ENCODE peak calls at places on chromosomes 12 and 14, in seven cellular contexts. Z is astrocyte; I is sciatic nerve; L is activated T-helper 1 cell treated with Interleukin-2 at 50 U/mL for 16 hours; P is OCI-LY7; W is activated CD4-positive, alpha-beta T cell treated with anti-CD3 and anti-CD28 coated beads, Interleukin-2, amount 10 ng/mL, durations not matched to agents 7 days and 5 days; D is prostate gland. O is an unnamed sample.

GRCh38 chr14:54722791-54723432 is 156.0 kb downstream of the SAMD4A start:
- DNase-seq in Z (peak), I (no peak), L (no peak), P (peak), W (peak), D (no peak), O (no peak)

GRCh38 chr12:103786201-103786600 is 54.8 kb downstream of the NT5DC3 start:
- DNase-seq in Z (no peak), I (no peak), L (no peak), P (no peak), W (no peak), D (no peak), O (no peak)

GRCh38 chr12:65795453-65795852 is 28.8 kb upstream of the HMGA2 start:
- DNase-seq in Z (no peak), I (no peak), L (no peak), P (no peak), W (no peak), D (no peak), O (no peak)

GRCh38 chr12:132360906-132361777 is 31.8 kb upstream of the GALNT9 start:
- DNase-seq in Z (no peak), I (no peak), L (no peak), P (no peak), W (no peak), D (no peak), O (no peak)

GRCh38 chr12:110754101-110754793 is 11.6 kb upstream of the PPP1CC start:
- DNase-seq in Z (no peak), I (no peak), L (no peak), P (no peak), W (no peak), D (no peak), O (no peak)

GRCh38 chr12:130053641-130054040 is 108.6 kb upstream of the FZD10 start:
- DNase-seq in Z (no peak), I (no peak), L (no peak), P (no peak), W (no peak), D (no peak), O (no peak)

GRCh38 chr14:74551903-74552371 is 58.4 kb downstream of the ISCA2 start:
- DNase-seq in Z (no peak), I (no peak), L (no peak), P (no peak), W (no peak), D (peak), O (no peak)

GRCh38 chr12:69898236-69898635 is 73.2 kb downstream of the MYRFL start:
- DNase-seq in Z (peak), I (no peak), L (no peak), P (no peak), W (no peak), D (no peak), O (no peak)

GRCh38 chr14:68676511-68676943 is 116.3 kb downstream of the ZFP36L1 start:
- DNase-seq in Z (no peak), I (no peak), L (no peak), P (peak), W (no peak), D (peak), O (no peak)

GRCh38 chr14:99259327-99259726 is 12.7 kb downstream of the BCL11B start:
- DNase-seq in Z (no peak), I (no peak), L (no peak), P (no peak), W (peak), D (no peak), O (peak)

GRCh38 chr12:27732281-27732680 is 21.6 kb downstream of the MRPS35 start:
- DNase-seq in Z (no peak), I (no peak), L (no peak), P (peak), W (peak), D (no peak), O (no peak)

GRCh38 chr14:102418853-102419240 is 56.1 kb downstream of the TECPR2 start:
- DNase-seq in Z (no peak), I (no peak), L (no peak), P (no peak), W (no peak), D (no peak), O (no peak)

GRCh38 chr12:95473440-95473946 is 459 bp upstream of the METAP2 start:
- DNase-seq in Z (no peak), I (no peak), L (no peak), P (peak), W (peak), D (peak), O (no peak)

GRCh38 chr14:71532349-71532748 is 399.9 kb upstream of the RGS6 start:
- DNase-seq in Z (peak), I (no peak), L (no peak), P (no peak), W (no peak), D (no peak), O (no peak)

GRCh38 chr12:18696971-18697602 is 40.7 kb downstream of the PLCZ1 start:
- DNase-seq in Z (peak), I (no peak), L (no peak), P (no peak), W (no peak), D (no peak), O (no peak)

GRCh38 chr12:30025317-30025716 is 241.6 kb upstream of the TMTC1 start:
- DNase-seq in Z (no peak), I (no peak), L (no peak), P (no peak), W (no peak), D (no peak), O (no peak)

GRCh38 chr14:102320033-102320660 is 601 bp downstream of the ZNF839 start:
- DNase-seq in Z (peak), I (peak), L (peak), P (peak), W (peak), D (peak), O (no peak)

GRCh38 chr14:61329478-61330051 is 8.2 kb downstream of the PRKCH start:
- DNase-seq in Z (no peak), I (no peak), L (no peak), P (peak), W (no peak), D (no peak), O (no peak)

GRCh38 chr14:69137456-69138188 is 15.3 kb downstream of the DCAF5 start:
- DNase-seq in Z (peak), I (no peak), L (no peak), P (no peak), W (no peak), D (no peak), O (no peak)

GRCh38 chr12:46304080-46304479 is 35.2 kb upstream of the SLC38A1 start:
- DNase-seq in Z (no peak), I (no peak), L (no peak), P (no peak), W (no peak), D (no peak), O (no peak)

GRCh38 chr14:82394916-82395315 is 861.3 kb upstream of the SEL1L start:
- DNase-seq in Z (no peak), I (no peak), L (no peak), P (no peak), W (no peak), D (peak), O (no peak)

GRCh38 chr12:97557116-97557515 is 94.5 kb downstream of the RMST start:
- DNase-seq in Z (no peak), I (no peak), L (no peak), P (no peak), W (no peak), D (no peak), O (no peak)

GRCh38 chr14:103699261-103699661 is 16.0 kb downstream of the XRCC3 start:
- DNase-seq in Z (no peak), I (no peak), L (no peak), P (peak), W (no peak), D (no peak), O (no peak)

GRCh38 chr14:79278286-79278797 is 933.0 kb downstream of the DIO2 start:
- DNase-seq in Z (no peak), I (no peak), L (no peak), P (no peak), W (no peak), D (no peak), O (no peak)

GRCh38 chr12:41910578-41911331 is 233.9 kb downstream of the GXYLT1 start:
- DNase-seq in Z (no peak), I (no peak), L (no peak), P (no peak), W (no peak), D (no peak), O (no peak)

GRCh38 chr12:53048780-53049401 is 974 bp upstream of the TNS2 start:
- DNase-seq in Z (no peak), I (peak), L (no peak), P (no peak), W (no peak), D (no peak), O (no peak)

GRCh38 chr14:74988993-74989392 is 13.7 kb upstream of the EIF2B2 start:
- DNase-seq in Z (no peak), I (no peak), L (no peak), P (no peak), W (no peak), D (no peak), O (no peak)

GRCh38 chr12:63857771-63858670 is 13.5 kb downstream of the SRGAP1 start:
- DNase-seq in Z (peak), I (no peak), L (no peak), P (no peak), W (no peak), D (no peak), O (no peak)

GRCh38 chr12:109192358-109192757 is 76.0 kb downstream of the ACACB start:
- DNase-seq in Z (peak), I (no peak), L (no peak), P (no peak), W (no peak), D (no peak), O (no peak)

GRCh38 chr12:33614630-33615029 is 175.0 kb upstream of the SYT10 start:
- DNase-seq in Z (no peak), I (no peak), L (no peak), P (no peak), W (no peak), D (no peak), O (no peak)

GRCh38 chr14:73245401-73246325 is 8.4 kb downstream of the PAPLN start:
- DNase-seq in Z (no peak), I (peak), L (peak), P (peak), W (peak), D (no peak), O (peak)

GRCh38 chr12:113232232-113232615 is 11.0 kb downstream of the TPCN1 start:
- DNase-seq in Z (no peak), I (peak), L (no peak), P (no peak), W (no peak), D (no peak), O (no peak)

GRCh38 chr14:45526715-45527549 is 273.9 kb upstream of the MIS18BP1 start:
- DNase-seq in Z (no peak), I (no peak), L (no peak), P (peak), W (no peak), D (no peak), O (no peak)

GRCh38 chr14:31270196-31270772 is 62.7 kb upstream of the HECTD1 start:
- DNase-seq in Z (no peak), I (no peak), L (no peak), P (peak), W (peak), D (no peak), O (no peak)

GRCh38 chr12:118397693-118398440 is 21.5 kb downstream of the SUDS3 start:
- DNase-seq in Z (no peak), I (no peak), L (no peak), P (no peak), W (no peak), D (no peak), O (no peak)

GRCh38 chr14:50389668-50390441 is 6.8 kb downstream of the CDKL1 start:
- DNase-seq in Z (no peak), I (no peak), L (no peak), P (no peak), W (no peak), D (no peak), O (no peak)

GRCh38 chr14:22689186-22689585 is 45.0 kb upstream of the OR6J1 start:
- DNase-seq in Z (peak), I (no peak), L (no peak), P (no peak), W (no peak), D (no peak), O (no peak)

GRCh38 chr14:49769171-49769570 is 1.2 kb downstream of the KLHDC2 start:
- DNase-seq in Z (peak), I (no peak), L (no peak), P (peak), W (no peak), D (no peak), O (no peak)